ENCODE peak calls at places on chromosomes 7 and 10, in five cellular contexts. One of them, this sample, is unnamed.

GRCh38 chr7:79823246-79823951 is 311.2 kb upstream of the GNAI1 start:
- DNase-seq in mesothelial cell of epicardium: no peak
- DNase-seq in fibroblast of lung: peak
- DNase-seq in right lobe of liver: no peak
- DNase-seq in AG04449: no peak
- DNase-seq in this sample: no peak

GRCh38 chr10:80075781-80076180 is 2.7 kb upstream of the TMEM254 start:
- DNase-seq in mesothelial cell of epicardium: no peak
- DNase-seq in fibroblast of lung: no peak
- DNase-seq in right lobe of liver: no peak
- DNase-seq in AG04449: no peak
- DNase-seq in this sample: no peak

GRCh38 chr10:124611738-124612137 is 132.4 kb downstream of the FAM53B start:
- DNase-seq in mesothelial cell of epicardium: no peak
- DNase-seq in fibroblast of lung: no peak
- DNase-seq in right lobe of liver: no peak
- DNase-seq in AG04449: no peak
- DNase-seq in this sample: peak

GRCh38 chr10:11851910-11852309 is 28.8 kb downstream of the PROSER2 start:
- DNase-seq in AG04449: no peak
- DNase-seq in right lobe of liver: no peak
- DNase-seq in fibroblast of lung: no peak
- DNase-seq in mesothelial cell of epicardium: no peak
- DNase-seq in this sample: no peak

GRCh38 chr10:83332695-83333094 is 806.6 kb upstream of the GHITM start:
- DNase-seq in AG04449: no peak
- DNase-seq in fibroblast of lung: peak
- DNase-seq in mesothelial cell of epicardium: no peak
- DNase-seq in right lobe of liver: no peak
- DNase-seq in this sample: no peak

GRCh38 chr7:26061340-26062239 is 90.4 kb upstream of the NFE2L3 start:
- DNase-seq in right lobe of liver: no peak
- DNase-seq in mesothelial cell of epicardium: peak
- DNase-seq in fibroblast of lung: peak
- DNase-seq in AG04449: no peak
- DNase-seq in this sample: peak

GRCh38 chr10:21497177-21497807 is 28.2 kb downstream of the SKIDA1 start:
- DNase-seq in AG04449: no peak
- DNase-seq in right lobe of liver: peak
- DNase-seq in mesothelial cell of epicardium: peak
- DNase-seq in fibroblast of lung: peak
- DNase-seq in this sample: no peak

GRCh38 chr10:1628757-1629156 is 108.6 kb downstream of the ADARB2 start:
- DNase-seq in right lobe of liver: no peak
- DNase-seq in fibroblast of lung: no peak
- DNase-seq in mesothelial cell of epicardium: no peak
- DNase-seq in AG04449: no peak
- DNase-seq in this sample: no peak

GRCh38 chr7:141954334-141954733 is 7.6 kb upstream of the CLEC5A start:
- DNase-seq in fibroblast of lung: no peak
- DNase-seq in mesothelial cell of epicardium: no peak
- DNase-seq in AG04449: no peak
- DNase-seq in right lobe of liver: no peak
- DNase-seq in this sample: no peak

GRCh38 chr10:4345842-4346241 is 480.2 kb upstream of the AKR1E2 start:
- DNase-seq in fibroblast of lung: no peak
- DNase-seq in AG04449: no peak
- DNase-seq in mesothelial cell of epicardium: no peak
- DNase-seq in right lobe of liver: no peak
- DNase-seq in this sample: no peak

GRCh38 chr10:4344544-4344994 is 481.4 kb upstream of the AKR1E2 start:
- DNase-seq in right lobe of liver: no peak
- DNase-seq in mesothelial cell of epicardium: no peak
- DNase-seq in fibroblast of lung: peak
- DNase-seq in AG04449: peak
- DNase-seq in this sample: no peak

GRCh38 chr10:4346257-4346656 is 479.8 kb upstream of the AKR1E2 start:
- DNase-seq in right lobe of liver: no peak
- DNase-seq in fibroblast of lung: no peak
- DNase-seq in AG04449: no peak
- DNase-seq in mesothelial cell of epicardium: no peak
- DNase-seq in this sample: no peak

GRCh38 chr10:4343091-4343490 is 482.9 kb upstream of the AKR1E2 start:
- DNase-seq in right lobe of liver: no peak
- DNase-seq in AG04449: no peak
- DNase-seq in mesothelial cell of epicardium: no peak
- DNase-seq in fibroblast of lung: no peak
- DNase-seq in this sample: no peak

GRCh38 chr10:4343798-4344370 is 482.1 kb upstream of the AKR1E2 start:
- DNase-seq in fibroblast of lung: peak
- DNase-seq in right lobe of liver: no peak
- DNase-seq in mesothelial cell of epicardium: no peak
- DNase-seq in AG04449: no peak
- DNase-seq in this sample: no peak
- TF ChIP-seq CTCF in fibroblast of lung: no peak
- TF ChIP-seq CTCF in right lobe of liver: no peak
- TF ChIP-seq CTCF in mesothelial cell of epicardium: no peak
- TF ChIP-seq CTCF in AG04449: no peak
- TF ChIP-seq CTCF in this sample: no peak

DNA sequence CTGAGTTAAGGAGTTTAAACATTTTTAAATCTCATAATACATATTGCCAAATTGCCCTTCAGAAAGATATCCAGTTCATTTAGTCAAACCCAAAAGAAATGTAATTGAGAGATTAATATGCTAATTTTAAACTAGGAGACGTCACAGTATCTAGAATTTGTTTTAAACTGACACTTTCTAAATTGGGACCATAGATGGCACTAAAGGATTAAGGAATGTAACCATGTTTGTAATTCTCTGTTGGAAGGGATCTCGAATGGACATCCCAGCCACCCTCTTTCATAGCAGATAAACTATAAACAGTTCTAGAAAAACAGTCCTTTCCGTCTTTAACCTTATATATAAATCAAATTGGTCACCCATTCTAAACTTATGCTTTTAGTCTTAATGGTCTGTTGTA is 30.0 kb upstream of the SAMD9L start:
- DNase-seq in fibroblast of lung: no peak
- DNase-seq in mesothelial cell of epicardium: no peak
- DNase-seq in AG04449: no peak
- DNase-seq in right lobe of liver: no peak
- DNase-seq in this sample: no peak
- TF ChIP-seq CTCF in fibroblast of lung: no peak
- TF ChIP-seq CTCF in mesothelial cell of epicardium: no peak
- TF ChIP-seq CTCF in AG04449: no peak
- TF ChIP-seq CTCF in right lobe of liver: peak
- TF ChIP-seq CTCF in this sample: no peak

GRCh38 chr10:102112210-102112817 is 7.9 kb downstream of the LDB1 start:
- DNase-seq in AG04449: no peak
- DNase-seq in fibroblast of lung: no peak
- DNase-seq in right lobe of liver: no peak
- DNase-seq in mesothelial cell of epicardium: no peak
- DNase-seq in this sample: no peak
- TF ChIP-seq CTCF in AG04449: no peak
- TF ChIP-seq CTCF in fibroblast of lung: no peak
- TF ChIP-seq CTCF in right lobe of liver: no peak
- TF ChIP-seq CTCF in mesothelial cell of epicardium: no peak
- TF ChIP-seq CTCF in this sample: no peak

DNA sequence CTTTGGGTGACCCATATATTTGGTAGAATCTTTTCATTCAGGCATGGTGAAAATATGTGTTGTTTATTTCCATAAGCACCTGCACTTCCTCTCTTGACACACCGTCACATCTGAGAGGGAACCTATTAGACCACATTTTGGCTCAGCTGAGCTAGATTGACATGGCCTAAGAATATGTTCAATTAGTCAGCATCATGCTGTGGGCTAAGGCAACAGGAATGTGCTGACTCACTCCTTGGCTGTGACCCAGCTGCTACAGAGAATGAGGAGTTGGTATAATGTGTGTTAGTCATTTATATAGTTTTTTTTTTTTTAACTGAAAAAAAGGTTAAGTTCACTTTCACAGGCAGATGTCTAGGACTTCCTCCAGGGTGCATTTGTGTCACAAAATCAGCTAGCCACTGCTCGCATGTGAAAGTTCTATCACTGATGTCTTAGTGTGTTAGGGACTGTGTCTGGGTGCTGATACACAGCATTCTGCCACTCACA is 180.6 kb downstream of the SEMA3E start:
- DNase-seq in fibroblast of lung: peak
- DNase-seq in right lobe of liver: peak
- DNase-seq in mesothelial cell of epicardium: peak
- DNase-seq in AG04449: peak
- DNase-seq in this sample: no peak
- TF ChIP-seq CTCF in fibroblast of lung: no peak
- TF ChIP-seq CTCF in right lobe of liver: no peak
- TF ChIP-seq CTCF in mesothelial cell of epicardium: no peak
- TF ChIP-seq CTCF in AG04449: no peak
- TF ChIP-seq CTCF in this sample: no peak

GRCh38 chr7:12788171-12788570 is 100.7 kb downstream of the ARL4A start:
- DNase-seq in right lobe of liver: no peak
- DNase-seq in AG04449: no peak
- DNase-seq in fibroblast of lung: no peak
- DNase-seq in mesothelial cell of epicardium: no peak
- DNase-seq in this sample: no peak
- TF ChIP-seq CTCF in right lobe of liver: no peak
- TF ChIP-seq CTCF in AG04449: no peak
- TF ChIP-seq CTCF in fibroblast of lung: no peak
- TF ChIP-seq CTCF in mesothelial cell of epicardium: no peak
- TF ChIP-seq CTCF in this sample: no peak

GRCh38 chr7:39603931-39604330 is 19.4 kb upstream of the RALA start:
- DNase-seq in AG04449: no peak
- DNase-seq in fibroblast of lung: no peak
- DNase-seq in right lobe of liver: no peak
- DNase-seq in mesothelial cell of epicardium: no peak
- DNase-seq in this sample: no peak

GRCh38 chr7:39602351-39602750 is 21.0 kb upstream of the RALA start:
- DNase-seq in AG04449: no peak
- DNase-seq in right lobe of liver: no peak
- DNase-seq in fibroblast of lung: peak
- DNase-seq in mesothelial cell of epicardium: no peak
- DNase-seq in this sample: no peak

GRCh38 chr7:39606352-39606751 is 17.0 kb upstream of the RALA start:
- DNase-seq in AG04449: no peak
- DNase-seq in right lobe of liver: no peak
- DNase-seq in fibroblast of lung: no peak
- DNase-seq in mesothelial cell of epicardium: no peak
- DNase-seq in this sample: no peak

GRCh38 chr7:39606941-39607340 is 16.4 kb upstream of the RALA start:
- DNase-seq in right lobe of liver: no peak
- DNase-seq in mesothelial cell of epicardium: no peak
- DNase-seq in AG04449: no peak
- DNase-seq in fibroblast of lung: no peak
- DNase-seq in this sample: no peak

DNA sequence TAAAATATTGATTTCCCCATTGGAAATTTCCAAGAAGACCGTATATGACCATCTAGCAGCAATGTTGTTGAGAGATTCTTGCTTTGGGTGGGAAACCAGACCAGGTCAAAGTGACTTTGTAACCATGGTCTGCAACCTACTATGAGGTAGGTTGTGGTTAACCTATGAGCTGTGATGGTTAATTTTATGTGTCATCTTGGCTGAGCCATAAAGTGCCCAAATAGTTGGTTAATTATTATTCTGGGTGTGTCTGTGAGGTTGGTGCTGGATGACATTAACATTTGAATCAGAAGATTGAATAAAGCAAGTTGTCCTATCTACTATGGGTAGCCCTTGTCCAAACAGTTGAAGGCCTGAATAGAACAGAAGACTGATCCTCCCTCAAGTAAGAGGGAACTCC is 18.3 kb upstream of the RALA start:
- DNase-seq in mesothelial cell of epicardium: no peak
- DNase-seq in fibroblast of lung: peak
- DNase-seq in right lobe of liver: no peak
- DNase-seq in AG04449: no peak
- DNase-seq in this sample: no peak
- TF ChIP-seq CTCF in mesothelial cell of epicardium: no peak
- TF ChIP-seq CTCF in fibroblast of lung: no peak
- TF ChIP-seq CTCF in right lobe of liver: no peak
- TF ChIP-seq CTCF in AG04449: no peak
- TF ChIP-seq CTCF in this sample: no peak

This sample was measured in natural killer cell.